ENCODE peak calls at places on chromosomes 1 and 21, in four cellular contexts. One of them, this sample, is unnamed.

GRCh38 chr1:224245188-224245587 is 62.1 kb downstream of the DEGS1 start:
- DNase-seq in central memory CD8-positive, alpha-beta T cell: no peak
- DNase-seq in NB4: peak
- DNase-seq in sciatic nerve: peak
- DNase-seq in this sample: peak

GRCh38 chr1:67274623-67275325 is 32.9 kb upstream of the IL12RB2 start:
- DNase-seq in central memory CD8-positive, alpha-beta T cell: no peak
- DNase-seq in NB4: no peak
- DNase-seq in sciatic nerve: no peak
- DNase-seq in this sample: no peak

GRCh38 chr1:17564458-17565393 is 25.2 kb downstream of the ARHGEF10L start:
- DNase-seq in central memory CD8-positive, alpha-beta T cell: no peak
- DNase-seq in NB4: no peak
- DNase-seq in sciatic nerve: no peak
- DNase-seq in this sample: no peak

GRCh38 chr21:35048183-35048601 is 910 bp downstream of the RUNX1 start:
- DNase-seq in central memory CD8-positive, alpha-beta T cell: no peak
- DNase-seq in NB4: peak
- DNase-seq in sciatic nerve: no peak
- DNase-seq in this sample: peak

GRCh38 chr1:8496473-8496872 is 178.6 kb downstream of the SLC45A1 start:
- DNase-seq in central memory CD8-positive, alpha-beta T cell: peak
- DNase-seq in NB4: no peak
- DNase-seq in sciatic nerve: no peak
- DNase-seq in this sample: no peak

GRCh38 chr1:8661185-8662110 is 156.0 kb downstream of the RERE start:
- DNase-seq in central memory CD8-positive, alpha-beta T cell: no peak
- DNase-seq in NB4: no peak
- DNase-seq in sciatic nerve: peak
- DNase-seq in this sample: peak

GRCh38 chr1:218890436-218890835 is 283.2 kb upstream of the LYPLAL1 start:
- DNase-seq in central memory CD8-positive, alpha-beta T cell: no peak
- DNase-seq in NB4: no peak
- DNase-seq in sciatic nerve: no peak
- DNase-seq in this sample: no peak

GRCh38 chr1:159870704-159871103 is 8.2 kb upstream of the VSIG8 start:
- DNase-seq in central memory CD8-positive, alpha-beta T cell: no peak
- DNase-seq in NB4: no peak
- DNase-seq in sciatic nerve: no peak
- DNase-seq in this sample: no peak

GRCh38 chr1:204093421-204093717 is 20.5 kb downstream of the SOX13 start:
- DNase-seq in central memory CD8-positive, alpha-beta T cell: no peak
- DNase-seq in NB4: no peak
- DNase-seq in sciatic nerve: no peak
- DNase-seq in this sample: no peak

GRCh38 chr1:200323856-200324400 is 85.9 kb downstream of the ZNF281 start:
- DNase-seq in central memory CD8-positive, alpha-beta T cell: no peak
- DNase-seq in NB4: no peak
- DNase-seq in sciatic nerve: no peak
- DNase-seq in this sample: no peak

GRCh38 chr1:231808990-231809389 is 182.4 kb downstream of the DISC1 start:
- DNase-seq in central memory CD8-positive, alpha-beta T cell: no peak
- DNase-seq in NB4: no peak
- DNase-seq in sciatic nerve: no peak
- DNase-seq in this sample: peak

GRCh38 chr1:56149761-56150160 is 429.6 kb downstream of the PLPP3 start:
- DNase-seq in central memory CD8-positive, alpha-beta T cell: no peak
- DNase-seq in NB4: no peak
- DNase-seq in sciatic nerve: no peak
- DNase-seq in this sample: no peak

GRCh38 chr1:220708929-220709801 is 19.0 kb downstream of the C1orf115 start:
- DNase-seq in central memory CD8-positive, alpha-beta T cell: no peak
- DNase-seq in NB4: no peak
- DNase-seq in sciatic nerve: no peak
- DNase-seq in this sample: no peak

GRCh38 chr1:180632326-180633088 is 685 bp downstream of the XPR1 start:
- DNase-seq in central memory CD8-positive, alpha-beta T cell: no peak
- DNase-seq in NB4: no peak
- DNase-seq in sciatic nerve: peak
- DNase-seq in this sample: peak

GRCh38 chr1:46581685-46582455 is 22.2 kb downstream of the MKNK1 start:
- DNase-seq in central memory CD8-positive, alpha-beta T cell: no peak
- DNase-seq in NB4: peak
- DNase-seq in sciatic nerve: no peak
- DNase-seq in this sample: peak

This sample was measured in OCI-M1.